ENCODE peak calls at places on chromosomes 11 and 22, in ten cellular contexts. U is sigmoid colon, I is IMR-90, N is fibroblast of mammary gland, P is PC-3, Y is uterus, Z is right atrium auricular region, B is left lung, Q is cardiac fibroblast, O is GM06990. J is an unnamed sample.
A peak's percentile ranks its signal among the peaks of the same experiment; 100 is the strongest.

GRCh38 chr22:49305215-49305965 is 522.3 kb downstream of the BRD1 start:
- DNase-seq in U (peak; percentile 63), I (no peak), N (peak; percentile 0), P (peak; percentile 47), Y (peak; percentile 55), Z (peak; percentile 60), B (peak; percentile 48), Q (no peak), O (peak; percentile 48), J (no peak)

GRCh38 chr11:43789700-43790443 is 90.8 kb upstream of the ALKBH3 start:
- DNase-seq in U (no peak), I (peak; percentile 70), N (peak; percentile 56), P (peak; percentile 63), Y (no peak), Z (no peak), B (no peak), Q (peak; percentile 77), O (no peak), J (peak; percentile 80)

GRCh38 chr11:46719048-46719542 is at the start of gene F2:
- DNase-seq in U (no peak), I (no peak), N (no peak), P (no peak), Y (no peak), Z (no peak), B (no peak), Q (no peak), O (no peak), J (no peak)

GRCh38 chr11:110711776-110712642 is at the start of gene ARHGAP20:
- DNase-seq in U (peak; percentile 85), I (peak; percentile 71), N (peak; percentile 49), P (peak; percentile 12), Y (peak; percentile 77), Z (peak; percentile 62), B (peak; percentile 83), Q (peak; percentile 51), O (peak; percentile 55), J (peak; percentile 48)

GRCh38 chr11:116986521-116987105 is 111.6 kb downstream of the SIK3 start:
- DNase-seq in U (no peak), I (peak; percentile 90), N (peak; percentile 95), P (peak; percentile 97), Y (no peak), Z (no peak), B (no peak), Q (peak; percentile 88), O (peak; percentile 31), J (peak; percentile 96)

GRCh38 chr11:44319170-44319551 is 9.2 kb upstream of the ALX4 start:
- DNase-seq in U (no peak), I (no peak), N (no peak), P (no peak), Y (no peak), Z (no peak), B (no peak), Q (no peak), O (no peak), J (no peak)

GRCh38 chr11:115363426-115363825 is 140.8 kb downstream of the CADM1 start:
- DNase-seq in U (no peak), I (no peak), N (no peak), P (no peak), Y (no peak), Z (no peak), B (no peak), Q (no peak), O (no peak), J (no peak)

GRCh38 chr11:3873712-3874349 is 18.4 kb downstream of the STIM1 start:
- DNase-seq in U (no peak), I (no peak), N (no peak), P (no peak), Y (no peak), Z (no peak), B (no peak), Q (no peak), O (no peak), J (no peak)

GRCh38 chr22:42428025-42428424 is 4.2 kb downstream of the NFAM1 start:
- DNase-seq in U (no peak), I (no peak), N (no peak), P (no peak), Y (no peak), Z (no peak), B (no peak), Q (no peak), O (no peak), J (no peak)

GRCh38 chr11:69343401-69344321 is 49.7 kb downstream of the MYEOV start:
- DNase-seq in U (no peak), I (no peak), N (no peak), P (no peak), Y (no peak), Z (peak; percentile 38), B (no peak), Q (no peak), O (no peak), J (no peak)

GRCh38 chr11:2138075-2138435 is 1.1 kb downstream of the IGF2 start:
- DNase-seq in U (no peak), I (no peak), N (no peak), P (no peak), Y (no peak), Z (no peak), B (no peak), Q (no peak), O (no peak), J (no peak)
- H3K4me3 ChIP-seq in U (peak overlapping the region; percentile 6), I (peak overlapping the region; percentile 44), N (no peak overlapping the region), P (peak overlapping the region; percentile 60), Y (no peak overlapping the region), Z (peak overlapping the region; percentile 50), B (no peak overlapping the region), Q (no peak overlapping the region), O (no peak overlapping the region), J (peak overlapping the region; percentile 28)

DNA sequence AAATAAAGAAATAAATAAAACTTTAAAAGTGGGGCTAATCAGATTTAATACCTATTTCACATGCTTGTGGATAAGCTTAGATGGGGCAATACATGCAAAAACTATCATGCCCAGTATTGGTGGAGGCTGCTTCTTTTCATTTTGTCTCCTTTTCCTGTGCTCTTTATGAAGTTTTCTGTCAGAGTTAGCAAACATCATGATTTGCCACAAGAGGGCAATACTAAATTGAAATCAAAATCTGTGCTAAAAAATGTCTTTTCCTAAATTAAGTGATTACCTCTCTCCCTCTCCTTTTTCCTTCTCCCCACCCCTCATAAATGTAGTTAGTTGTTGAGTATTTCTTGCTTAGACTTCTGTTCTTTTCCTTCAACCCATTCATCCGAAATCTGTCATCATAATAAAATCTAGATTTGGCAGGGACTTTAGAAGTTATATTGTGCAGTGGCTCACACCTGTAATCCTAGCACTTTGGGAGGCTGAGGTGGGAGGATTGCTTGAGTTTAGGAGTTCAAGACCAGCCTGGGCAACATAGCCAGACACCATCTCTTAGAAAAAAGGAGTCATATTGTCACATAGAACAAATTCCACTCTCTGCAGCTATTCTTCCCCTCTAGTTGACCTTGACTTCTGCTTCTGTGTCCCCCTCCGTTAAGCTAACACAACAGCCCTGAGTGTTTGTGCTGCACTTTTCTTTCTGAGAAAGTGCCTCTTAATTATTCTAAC is 4.7 kb upstream of the ARHGAP42 start:
- DNase-seq in U (no peak), I (peak; percentile 46), N (peak; percentile 52), P (peak; percentile 78), Y (no peak), Z (no peak), B (no peak), Q (peak; percentile 70), O (no peak), J (no peak)
- TF ChIP-seq CTCF in U (no peak), I (peak; percentile 62), N (peak; percentile 57), P (peak; percentile 75), Y (peak; percentile 59), Z (peak; percentile 66), B (no peak), Q (peak; percentile 44), O (peak; percentile 35), J (peak; percentile 50)

GRCh38 chr22:17120281-17120680 is 879 bp downstream of the TMEM121B start:
- DNase-seq in U (no peak), I (peak; percentile 30), N (peak; percentile 26), P (no peak), Y (peak; percentile 33), Z (no peak), B (peak; percentile 63), Q (peak; percentile 19), O (peak; percentile 44), J (peak; percentile 57)
- H3K4me3 ChIP-seq in U (no peak overlapping the region), I (no peak overlapping the region), N (no peak overlapping the region), P (no peak overlapping the region), Y (no peak overlapping the region), Z (peak overlapping the region; percentile 67), B (no peak overlapping the region), Q (no peak overlapping the region), O (no peak overlapping the region), J (no peak overlapping the region)

GRCh38 chr11:91997178-91997577 is 227.4 kb upstream of the FAT3 start:
- DNase-seq in U (no peak), I (no peak), N (no peak), P (no peak), Y (no peak), Z (no peak), B (no peak), Q (no peak), O (no peak), J (no peak)
- TF ChIP-seq CTCF in U (no peak), I (no peak), N (no peak), P (no peak), Y (no peak), Z (no peak), B (no peak), Q (no peak), O (no peak), J (no peak)

DNA sequence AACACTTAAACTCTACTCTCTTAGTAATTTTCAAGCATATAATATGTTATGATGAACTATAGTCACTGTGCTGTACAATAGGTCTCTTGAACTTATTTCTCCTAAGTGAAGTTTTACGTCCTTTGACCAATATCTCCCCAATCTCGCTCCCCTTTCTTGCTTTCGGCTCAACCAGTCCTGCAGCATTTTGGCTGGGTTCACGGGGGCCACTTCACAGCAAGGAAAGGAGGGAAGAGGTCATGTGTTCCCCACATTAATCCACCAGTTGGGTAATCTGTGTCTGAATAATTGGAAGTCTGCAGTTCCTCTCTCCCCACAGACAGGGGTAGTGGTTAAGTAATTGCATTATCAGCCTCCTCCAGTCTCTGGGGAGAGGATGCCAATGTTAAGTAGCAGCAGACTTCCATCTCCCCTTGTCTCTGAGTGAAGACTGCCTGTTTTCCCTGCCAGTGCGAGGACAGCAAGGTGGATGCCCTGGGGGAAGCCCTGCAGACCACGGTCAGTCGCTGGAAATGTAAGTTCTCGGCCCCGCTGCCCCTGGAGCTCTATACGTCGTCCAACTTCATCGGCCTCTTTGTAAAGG is 59.2 kb upstream of the CRTAM start:
- DNase-seq in U (no peak), I (no peak), N (peak; percentile 61), P (no peak), Y (no peak), Z (no peak), B (no peak), Q (no peak), O (no peak), J (no peak)
- H3K4me3 ChIP-seq in U (no peak overlapping the region), I (no peak overlapping the region), N (no peak overlapping the region), P (no peak overlapping the region), Y (no peak overlapping the region), Z (no peak overlapping the region), B (no peak overlapping the region), Q (no peak overlapping the region), O (no peak overlapping the region), J (no peak overlapping the region)

DNA sequence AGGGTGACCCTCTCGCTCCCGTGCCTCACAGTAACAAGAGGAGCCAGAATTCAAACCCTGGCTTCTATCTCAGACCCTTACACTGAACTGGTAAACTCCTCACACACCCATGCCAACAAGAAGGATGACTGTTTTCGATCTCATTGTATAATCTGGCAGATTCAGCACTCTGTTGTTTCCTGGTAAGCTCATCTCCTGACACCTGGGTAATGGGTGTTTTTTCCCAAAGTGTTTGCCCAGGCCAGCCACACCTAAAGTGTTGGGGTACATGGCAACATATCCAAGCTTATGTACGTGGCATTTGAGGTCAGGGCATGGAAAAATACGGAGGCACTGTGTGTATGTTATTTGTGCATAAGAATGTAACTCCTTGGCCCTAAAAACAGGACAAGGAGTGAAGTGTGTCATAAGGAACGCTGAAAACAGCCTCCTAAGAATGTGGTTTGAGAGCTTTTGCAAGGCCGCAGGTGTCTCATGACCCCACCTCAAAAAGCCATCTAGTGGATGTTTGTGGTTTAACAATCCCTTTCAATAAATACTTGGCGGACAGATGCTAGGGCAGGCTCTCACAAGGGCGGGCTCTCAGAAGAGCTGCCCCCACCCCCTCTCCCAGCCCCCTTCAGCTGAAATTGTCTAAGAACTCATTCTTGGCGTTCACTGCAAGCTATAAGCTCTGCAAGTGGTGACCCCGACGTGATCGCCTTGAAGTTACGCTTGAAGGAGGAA is at the start of gene MS4A15:
- DNase-seq in U (no peak), I (no peak), N (no peak), P (peak; percentile 83), Y (no peak), Z (no peak), B (no peak), Q (peak; percentile 34), O (no peak), J (peak; percentile 30)
- TF ChIP-seq CTCF in U (no peak), I (peak; percentile 6), N (peak; percentile 20), P (peak; percentile 72), Y (no peak), Z (no peak), B (no peak), Q (peak; percentile 34), O (peak; percentile 62), J (peak; percentile 12)